ENCODE peak calls at places on chromosomes 5 and 9, in five cellular contexts. B is adrenal gland, S is A549, I is transverse colon, V is mesenchymal stem cell. N is an unnamed sample.

GRCh38 chr5:139636207-139636792 is 11.8 kb upstream of the CXXC5 start:
- DNase-seq in S (no peak), I (peak; percentile 79), V (no peak), B (no peak), N (no peak)

GRCh38 chr5:14038341-14038959 is 94.0 kb upstream of the DNAH5 start:
- DNase-seq in V (peak; percentile 86), I (no peak), B (no peak), S (peak; percentile 87), N (no peak)

GRCh38 chr5:157076558-157076957 is 17.6 kb upstream of the HAVCR1 start:
- DNase-seq in I (no peak), V (peak; percentile 28), S (peak; percentile 30), B (peak; percentile 59), N (no peak)

GRCh38 chr5:76402251-76402879 is 720 bp upstream of the IQGAP2 start:
- DNase-seq in B (peak; percentile 63), S (peak; percentile 21), I (peak; percentile 69), V (no peak), N (peak; percentile 56)

GRCh38 chr9:100277166-100277979 is 75.4 kb downstream of the TEX10 start:
- DNase-seq in I (no peak), B (no peak), S (no peak), V (peak; percentile 69), N (no peak)

GRCh38 chr5:94545870-94546625 is 72.4 kb downstream of the KIAA0825 start:
- DNase-seq in I (peak; percentile 12), B (peak; percentile 57), V (no peak), S (no peak), N (no peak)

GRCh38 chr9:70406446-70406862 is 8.0 kb downstream of the KLF9 start:
- DNase-seq in S (no peak), I (peak; percentile 33), V (peak; percentile 82), B (no peak), N (no peak)

GRCh38 chr9:122904466-122904822 is 715 bp downstream of the RC3H2 start:
- DNase-seq in V (peak; percentile 66), I (peak; percentile 31), B (peak; percentile 62), S (peak; percentile 43), N (peak; percentile 46)

GRCh38 chr9:90936380-90936779 is 134.8 kb downstream of the SYK start:
- DNase-seq in S (no peak), V (no peak), B (no peak), I (no peak), N (no peak)

GRCh38 chr5:43033845-43034590 is 6.1 kb downstream of the ANXA2R start:
- DNase-seq in B (no peak), I (no peak), S (no peak), V (no peak), N (no peak)

GRCh38 chr9:124551472-124552339 is 44.5 kb upstream of the NR5A1 start:
- DNase-seq in B (peak; percentile 73), S (peak; percentile 66), I (peak; percentile 42), V (peak; percentile 79), N (peak; percentile 29)

GRCh38 chr5:10563132-10563939 is 534 bp upstream of the ANKRD33B start:
- DNase-seq in V (peak; percentile 64), B (no peak), S (peak; percentile 52), I (peak; percentile 30), N (peak; percentile 58)

GRCh38 chr5:76363385-76364261 is 39.5 kb upstream of the IQGAP2 start:
- DNase-seq in B (no peak), S (no peak), I (peak; percentile 84), V (no peak), N (peak; percentile 74)

GRCh38 chr5:10595678-10596309 is 31.9 kb downstream of the ANKRD33B start:
- DNase-seq in B (peak; percentile 57), I (no peak), V (peak; percentile 90), S (peak; percentile 79), N (peak; percentile 45)

GRCh38 chr9:16884952-16885513 is 14.6 kb upstream of the BNC2 start:
- DNase-seq in B (no peak), I (peak; percentile 23), V (peak; percentile 86), S (no peak), N (no peak)

GRCh38 chr5:77904362-77904761 is 128.2 kb upstream of the TBCA start:
- DNase-seq in B (no peak), I (no peak), S (no peak), V (no peak), N (no peak)

GRCh38 chr9:135156525-135157510 is 69.3 kb downstream of the OLFM1 start:
- DNase-seq in I (peak; percentile 14), B (no peak), V (peak; percentile 0), S (peak; percentile 53), N (no peak)

GRCh38 chr9:123710299-123710698 is 219.6 kb downstream of the DENND1A start:
- DNase-seq in B (no peak), I (no peak), S (peak; percentile 60), V (peak; percentile 82), N (no peak)

GRCh38 chr5:151718168-151718567 is 31.5 kb upstream of the SPARC start:
- DNase-seq in I (no peak), B (peak; percentile 35), V (peak; percentile 55), S (no peak), N (no peak)

GRCh38 chr9:114900937-114901802 is 29.2 kb downstream of the TNFSF8 start:
- DNase-seq in V (peak; percentile 47), S (no peak), I (no peak), B (no peak), N (no peak)

GRCh38 chr9:93598647-93599241 is 22.4 kb downstream of the PHF2 start:
- DNase-seq in I (peak; percentile 36), V (no peak), S (no peak), B (peak; percentile 64), N (no peak)

GRCh38 chr9:133459476-133460404 is at the start of gene CACFD1:
- DNase-seq in B (peak; percentile 99), S (peak; percentile 95), I (peak; percentile 99), V (peak; percentile 95), N (peak; percentile 99)

GRCh38 chr9:8115570-8115969 is 316.0 kb upstream of the DMAC1 start:
- DNase-seq in S (no peak), I (no peak), B (no peak), V (no peak), N (no peak)

GRCh38 chr5:78360674-78361225 is 333 bp downstream of the SCAMP1 start:
- DNase-seq in V (no peak), B (peak; percentile 70), S (no peak), I (peak; percentile 66), N (peak; percentile 81)

GRCh38 chr9:33921967-33922895 is 105.3 kb downstream of the UBE2R2 start:
- DNase-seq in I (no peak), V (peak; percentile 33), B (no peak), S (peak; percentile 47), N (no peak)

GRCh38 chr9:111798786-111799185 is 4.0 kb upstream of the SHOC1 start:
- DNase-seq in B (no peak), S (peak; percentile 48), V (peak; percentile 77), I (no peak), N (no peak)

GRCh38 chr5:431711-432050 is 11.3 kb upstream of the EXOC3 start:
- DNase-seq in I (no peak), B (no peak), V (no peak), S (no peak), N (no peak)

GRCh38 chr5:122229551-122229950 is 82.5 kb upstream of the SNCAIP start:
- DNase-seq in B (no peak), S (no peak), I (no peak), V (no peak), N (no peak)

GRCh38 chr9:33619666-33620404 is 95.8 kb downstream of the ANKRD18B start:
- DNase-seq in I (no peak), V (peak; percentile 92), B (no peak), S (peak; percentile 88), N (no peak)

GRCh38 chr5:162842725-162843124 is 594.7 kb upstream of the CCNG1 start:
- DNase-seq in B (no peak), S (no peak), V (no peak), I (no peak), N (no peak)

GRCh38 chr9:92187989-92188714 is 72.9 kb upstream of the SPTLC1 start:
- DNase-seq in V (peak; percentile 33), B (no peak), I (no peak), S (no peak), N (no peak)

GRCh38 chr5:65809817-65810531 is 88.0 kb downstream of the NLN start:
- DNase-seq in B (peak; percentile 71), V (no peak), I (peak; percentile 83), S (peak; percentile 6), N (no peak)

GRCh38 chr5:150613991-150614650 is 26.3 kb upstream of the SYNPO start:
- DNase-seq in V (no peak), S (no peak), B (peak; percentile 92), I (no peak), N (peak; percentile 91)

GRCh38 chr5:125032286-125032685 is 285.8 kb upstream of the ZNF608 start:
- DNase-seq in B (no peak), I (no peak), S (no peak), V (peak; percentile 83), N (no peak)

GRCh38 chr5:139210585-139210984 is 12.4 kb upstream of the SIL1 start:
- DNase-seq in B (no peak), V (no peak), S (no peak), I (no peak), N (no peak)

GRCh38 chr5:12902611-12903010 is 998.4 kb upstream of the CTNND2 start:
- DNase-seq in S (no peak), V (no peak), B (no peak), I (no peak), N (peak; percentile 65)

GRCh38 chr5:97560176-97560993 is 377.3 kb upstream of the RIOK2 start:
- DNase-seq in B (no peak), I (no peak), S (no peak), V (no peak), N (no peak)

GRCh38 chr5:89445106-89445745 is 562.2 kb upstream of the MEF2C start:
- DNase-seq in B (peak; percentile 49), S (no peak), V (no peak), I (no peak), N (peak; percentile 18)

GRCh38 chr5:144030904-144031303 is 139.6 kb downstream of the YIPF5 start:
- DNase-seq in B (no peak), V (no peak), S (no peak), I (no peak), N (no peak)

GRCh38 chr9:97990259-97990658 is 7.1 kb downstream of the ANP32B start:
- DNase-seq in S (peak; percentile 31), I (no peak), B (no peak), V (peak; percentile 85), N (no peak)
- H3K27ac ChIP-seq in S (no peak overlapping the region), I (peak overlapping the region; percentile 52), B (no peak overlapping the region), V (peak overlapping the region; percentile 48), N (no peak overlapping the region)

DNA sequence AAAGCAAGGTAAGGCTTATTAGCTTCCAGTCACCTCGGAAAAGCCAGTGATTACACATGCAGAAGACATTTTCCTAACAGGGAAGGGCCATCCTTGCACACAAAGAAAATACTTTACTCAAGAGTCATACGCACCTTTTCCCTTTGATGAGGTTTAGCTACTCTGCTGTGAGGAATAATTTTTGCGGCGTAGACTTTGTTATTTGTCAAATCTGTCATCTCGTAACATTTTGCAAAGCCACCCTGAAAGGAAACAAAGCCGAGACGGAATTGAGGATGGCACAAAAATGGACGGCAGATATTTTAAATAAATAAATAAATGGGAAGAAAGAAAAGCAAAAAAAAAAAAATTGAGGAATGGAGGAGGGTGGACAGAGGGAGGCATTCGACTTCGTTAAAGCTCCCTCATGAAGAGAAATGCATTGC is 1.0 kb downstream of the PLK2 start:
- DNase-seq in S (peak; percentile 54), B (no peak), V (no peak), I (no peak), N (no peak)
- H3K4me3 ChIP-seq in S (peak overlapping the region; percentile 91), B (no peak overlapping the region), V (peak overlapping the region; percentile 82), I (peak overlapping the region; percentile 90), N (peak overlapping the region; percentile 85)

GRCh38 chr5:131381792-131382191 is 117.9 kb downstream of the CDC42SE2 start:
- DNase-seq in B (no peak), I (peak; percentile 26), V (no peak), S (no peak), N (no peak)
- H3K4me1 ChIP-seq in B (peaks cover 8% of the 10 kb centered on the region), I (peaks cover 66% of the 10 kb centered on the region), V (peaks cover 7% of the 10 kb centered on the region), S (peaks cover 49% of the 10 kb centered on the region), N (no peaks in the 10 kb centered on the region)

GRCh38 chr5:134092875-134093274 is 21.6 kb upstream of the TCF7 start:
- DNase-seq in S (peak; percentile 26), V (no peak), B (no peak), I (peak; percentile 66), N (peak; percentile 48)
- H3K27ac ChIP-seq in S (no peak overlapping the region), V (no peak overlapping the region), B (no peak overlapping the region), I (no peak overlapping the region), N (no peak overlapping the region)

N was measured in right lobe of liver.